ENCODE peak calls at places on chromosome 13, in four cellular contexts. P is uterus, H is tibial nerve, J is AG09309. Y is an unnamed sample.

GRCh38 chr13:114109646-114110045 is 22.8 kb downstream of the RASA3 start:
- DNase-seq in P (peak; percentile 28), H (no peak), J (no peak), Y (no peak)

GRCh38 chr13:41007359-41008118 is 11.6 kb downstream of the ELF1 start:
- DNase-seq in J (no peak), P (no peak), H (no peak), Y (no peak)

GRCh38 chr13:44231786-44232516 is 141.7 kb upstream of the SERP2 start:
- DNase-seq in J (peak; percentile 86), P (peak; percentile 69), H (peak; percentile 52), Y (peak; percentile 67)

GRCh38 chr13:100510208-100510997 is 78.2 kb downstream of the GGACT start:
- DNase-seq in J (no peak), P (no peak), H (no peak), Y (no peak)

GRCh38 chr13:106528711-106529414 is 6.6 kb downstream of the EFNB2 start:
- DNase-seq in P (no peak), H (no peak), J (no peak), Y (no peak)

GRCh38 chr13:113029487-113030258 is 60.7 kb downstream of the MCF2L start:
- DNase-seq in J (no peak), H (no peak), P (no peak), Y (no peak)

GRCh38 chr13:76982051-76982450 is 9.8 kb upstream of the CLN5 start:
- DNase-seq in P (no peak), J (no peak), H (no peak), Y (no peak)

GRCh38 chr13:38630780-38631179 is 56.1 kb upstream of the FREM2 start:
- DNase-seq in J (no peak), P (no peak), H (no peak), Y (no peak)

GRCh38 chr13:57634829-57635165 is 3.3 kb downstream of the PCDH17 start:
- DNase-seq in J (no peak), P (no peak), H (no peak), Y (no peak)
- H3K4me3 ChIP-seq in J (no peak overlapping the region), P (peak overlapping the region; percentile 11), H (peak overlapping the region; percentile 60), Y (no peak overlapping the region)

DNA sequence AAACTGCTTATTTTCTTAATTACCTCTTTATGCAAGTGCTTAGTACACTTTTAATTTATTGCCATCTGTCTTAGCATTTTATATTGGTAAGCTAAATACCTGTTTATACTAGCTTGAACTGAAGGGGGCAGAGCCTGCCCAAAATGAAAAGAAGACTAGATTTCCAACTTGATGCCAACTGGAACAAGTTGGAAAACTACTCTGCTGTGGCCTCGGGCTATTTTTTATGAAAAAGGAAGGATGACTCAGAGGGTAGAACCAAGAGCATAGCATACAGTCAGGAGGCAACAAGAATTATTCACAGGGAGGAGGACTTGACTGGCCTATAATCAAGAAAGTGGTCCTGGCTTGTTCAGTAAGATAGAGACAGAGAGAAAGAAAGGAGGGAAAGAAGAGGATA is 150.3 kb downstream of the NDFIP2 start:
- DNase-seq in P (no peak), J (peak; percentile 76), H (no peak), Y (peak; percentile 82)
- TF ChIP-seq CTCF in P (no peak), J (peak; percentile 41), H (no peak), Y (peak; percentile 40)

DNA sequence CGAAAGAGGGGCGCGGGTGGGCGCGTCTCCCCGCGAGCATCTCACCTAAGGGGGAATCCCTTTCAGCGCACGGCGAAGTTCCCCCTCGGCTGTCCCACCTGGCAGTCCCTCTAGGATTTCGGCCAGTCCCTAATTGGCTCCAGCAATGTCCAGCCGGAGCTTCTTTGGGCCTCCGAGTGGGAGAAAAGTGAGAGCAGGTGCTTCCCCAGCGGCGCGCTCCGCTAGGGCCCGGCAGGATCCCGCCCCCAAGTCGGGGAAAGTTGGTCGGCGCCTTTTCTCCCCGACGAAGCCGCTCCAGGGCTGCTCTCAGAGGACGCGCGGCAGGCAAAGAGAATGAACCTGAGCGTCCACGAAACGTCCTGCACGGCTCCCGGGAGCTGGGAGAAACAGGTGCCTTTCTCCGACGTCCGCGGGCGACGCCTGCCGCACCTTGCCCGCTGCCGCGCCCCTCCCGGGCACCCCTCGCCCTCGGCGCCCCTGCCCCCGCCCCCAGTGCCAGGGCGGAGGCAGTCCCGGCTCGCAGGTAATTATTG is 366 bp upstream of the KL start:
- DNase-seq in J (no peak), P (peak; percentile 17), H (no peak), Y (no peak)
- H3K4me3 ChIP-seq in J (no peak overlapping the region), P (peak overlapping the region; percentile 17), H (peak overlapping the region; percentile 61), Y (no peak overlapping the region)

GRCh38 chr13:42836930-42837329 is 55.5 kb downstream of the FAM216B start:
- DNase-seq in P (no peak), H (no peak), J (no peak), Y (no peak)
- TF ChIP-seq CTCF in P (no peak), H (no peak), J (peak; percentile 55), Y (peak; percentile 48)